ENCODE peak calls at places on chromosomes 5 and 9, in eight cellular contexts. C is upper lobe of right lung; Q is effector memory CD4-positive, alpha-beta T cell; Z is left ventricle myocardium inferior; M is adrenal gland; K is AG04450; T is ascending aorta; D is small intestine. L is an unnamed sample.
A peak's percentile ranks its signal among the peaks of the same experiment; 100 is the strongest.

GRCh38 chr5:10923310-10923709 is 162.3 kb upstream of the DAP start:
- DNase-seq in T (no peak), K (no peak), D (no peak), Q (no peak), Z (no peak), C (no peak), M (no peak), L (no peak)

GRCh38 chr5:134139377-134139851 is 24.9 kb downstream of the TCF7 start:
- DNase-seq in M (peak; percentile 47), Z (peak; percentile 19), D (no peak), K (no peak), C (peak; percentile 40), T (no peak), Q (no peak), L (no peak)

GRCh38 chr5:151036556-151036955 is 16.2 kb downstream of the GPX3 start:
- DNase-seq in K (no peak), Z (no peak), D (no peak), C (no peak), T (no peak), M (no peak), Q (no peak), L (no peak)

GRCh38 chr9:127698985-127699670 is 7.7 kb upstream of the CFAP157 start:
- DNase-seq in D (peak; percentile 92), M (peak; percentile 99), C (peak; percentile 98), T (peak; percentile 98), K (peak; percentile 92), Z (peak; percentile 97), Q (peak; percentile 74), L (peak; percentile 97)

GRCh38 chr5:135576075-135576599 is 2.7 kb downstream of the CXCL14 start:
- DNase-seq in D (no peak), M (peak; percentile 32), Q (no peak), T (no peak), C (no peak), K (no peak), Z (no peak), L (no peak)

GRCh38 chr5:41794478-41794877 is 75.7 kb downstream of the OXCT1 start:
- DNase-seq in M (no peak), T (peak; percentile 71), C (no peak), D (no peak), Q (no peak), Z (no peak), K (peak; percentile 87), L (no peak)

GRCh38 chr5:83220331-83220730 is 143.0 kb downstream of the XRCC4 start:
- DNase-seq in M (no peak), T (no peak), Q (no peak), K (no peak), D (no peak), C (no peak), Z (no peak), L (no peak)

GRCh38 chr9:20611751-20612287 is 10.5 kb downstream of the MLLT3 start:
- DNase-seq in Q (no peak), Z (no peak), T (no peak), K (no peak), M (no peak), C (no peak), D (peak; percentile 82), L (no peak)

GRCh38 chr9:110571801-110572490 is 7.6 kb downstream of the SVEP1 start:
- DNase-seq in D (no peak), C (no peak), K (no peak), Q (no peak), T (no peak), Z (no peak), M (no peak), L (no peak)

GRCh38 chr9:137703842-137704508 is 85.2 kb downstream of the EHMT1 start:
- DNase-seq in M (no peak), T (no peak), Z (no peak), D (no peak), K (no peak), Q (no peak), C (no peak), L (no peak)

GRCh38 chr9:116042321-116042720 is 111.3 kb upstream of the PAPPA start:
- DNase-seq in Z (peak; percentile 19), M (no peak), Q (no peak), K (no peak), C (no peak), T (no peak), D (no peak), L (no peak)

GRCh38 chr5:135140805-135141204 is 106.8 kb upstream of the PITX1 start:
- DNase-seq in Z (no peak), M (no peak), C (no peak), D (peak; percentile 33), K (no peak), Q (no peak), T (peak; percentile 70), L (peak; percentile 41)

GRCh38 chr5:20555034-20555433 is 567.0 kb upstream of the CDH18 start:
- DNase-seq in Q (no peak), Z (no peak), D (no peak), M (no peak), T (no peak), K (no peak), C (no peak), L (no peak)

GRCh38 chr9:69496803-69497450 is 171.9 kb downstream of the ENTREP1 start:
- DNase-seq in M (no peak), K (no peak), D (no peak), Q (no peak), C (no peak), Z (no peak), T (no peak), L (no peak)

DNA sequence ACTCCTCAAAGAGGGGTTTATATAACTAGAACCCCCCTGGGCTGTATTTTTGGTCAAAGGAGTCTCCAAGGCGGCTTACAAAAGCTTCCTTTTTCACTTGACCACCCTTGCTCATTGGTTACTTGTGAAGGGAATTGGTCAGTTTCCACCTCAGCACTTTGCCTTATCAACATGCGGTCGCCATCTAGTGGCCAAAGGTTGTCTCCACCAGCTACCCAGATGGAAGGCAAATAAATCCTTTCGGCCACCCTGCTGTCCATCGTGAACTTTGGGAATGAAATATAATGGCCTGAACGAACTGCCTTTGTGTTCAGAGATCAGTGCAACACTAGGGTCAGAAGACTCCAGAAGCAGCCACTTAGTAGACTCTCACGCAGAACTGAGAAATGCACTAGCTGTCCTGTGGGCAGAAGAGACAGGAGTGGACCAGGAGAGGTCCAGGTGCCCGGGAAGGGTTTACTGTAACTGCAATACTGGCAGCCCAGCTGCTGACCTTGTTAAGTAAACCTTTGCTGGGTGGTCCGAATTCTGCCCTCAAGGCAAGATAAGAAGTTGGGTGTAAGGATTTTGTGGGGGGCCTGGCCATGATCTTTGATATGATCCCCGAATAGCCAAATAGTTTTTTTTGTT is 91.5 kb downstream of the PDE6A start:
- DNase-seq in M (peak; percentile 88), C (peak; percentile 77), T (peak; percentile 87), Q (no peak), K (peak; percentile 46), Z (peak; percentile 63), D (peak; percentile 73), L (peak; percentile 86)
- H3K27ac ChIP-seq in M (no peak overlapping the region), C (peak overlapping the region; percentile 6), T (no peak overlapping the region), Q (no peak overlapping the region), K (no peak overlapping the region), Z (peak overlapping the region; percentile 44), D (no peak overlapping the region), L (no peak overlapping the region)

GRCh38 chr9:29214702-29215248 is 1641.5 kb upstream of the C9orf72 start:
- DNase-seq in K (no peak), Q (no peak), D (no peak), M (no peak), C (no peak), T (no peak), Z (no peak), L (peak; percentile 14)
- H3K27ac ChIP-seq in K (no peak overlapping the region), Q (no peak overlapping the region), D (no peak overlapping the region), M (no peak overlapping the region), C (no peak overlapping the region), T (no peak overlapping the region), Z (no peak overlapping the region), L (no peak overlapping the region)

DNA sequence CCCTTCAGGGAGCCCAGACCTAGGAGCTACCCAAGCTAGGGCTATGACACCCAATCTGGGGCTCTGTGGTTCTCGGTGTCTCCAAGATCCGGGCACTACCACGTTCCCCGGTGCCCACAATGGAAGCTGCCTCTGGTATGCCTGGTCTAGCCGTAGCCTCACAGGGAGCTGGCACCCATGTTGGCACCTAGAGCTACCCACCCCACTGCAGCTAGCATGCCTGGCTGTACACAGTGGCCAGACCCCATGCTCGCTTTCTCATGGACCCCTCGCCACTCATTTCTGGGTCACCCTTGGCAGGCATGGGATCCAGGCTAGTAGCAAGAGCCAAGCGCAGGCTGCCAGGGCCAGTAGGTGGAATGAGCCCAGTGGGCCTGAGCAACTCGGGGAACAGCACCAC is 109.0 kb downstream of the CYLC2 start:
- DNase-seq in K (no peak), M (no peak), Z (no peak), C (no peak), D (no peak), T (no peak), Q (no peak), L (no peak)
- H3K27ac ChIP-seq in K (no peak overlapping the region), M (no peak overlapping the region), Z (no peak overlapping the region), C (no peak overlapping the region), D (no peak overlapping the region), T (no peak overlapping the region), Q (no peak overlapping the region), L (no peak overlapping the region)

GRCh38 chr9:27338527-27338903 is 41.6 kb upstream of the EQTN start:
- DNase-seq in Z (no peak), C (no peak), D (no peak), M (no peak), K (no peak), Q (no peak), T (no peak), L (no peak)

GRCh38 chr9:27339661-27340295 is 42.8 kb upstream of the EQTN start:
- DNase-seq in D (no peak), T (peak; percentile 85), C (no peak), Q (no peak), Z (no peak), M (no peak), K (no peak), L (no peak)

GRCh38 chr9:27340876-27341540 is 44.1 kb upstream of the EQTN start:
- DNase-seq in K (no peak), T (no peak), M (no peak), Z (no peak), Q (no peak), D (no peak), C (no peak), L (no peak)

GRCh38 chr9:27344776-27345175 is 47.8 kb upstream of the EQTN start:
- DNase-seq in C (no peak), Q (no peak), T (no peak), Z (no peak), D (no peak), K (no peak), M (no peak), L (no peak)

GRCh38 chr9:27341545-27342294 is 44.8 kb upstream of the EQTN start:
- DNase-seq in M (no peak), D (no peak), Q (no peak), T (no peak), Z (no peak), K (no peak), C (no peak), L (no peak)
- H3K27ac ChIP-seq in M (no peak overlapping the region), D (peak overlapping the region; percentile 37), Q (no peak overlapping the region), T (peak overlapping the region; percentile 74), Z (no peak overlapping the region), K (no peak overlapping the region), C (peak overlapping the region; percentile 65), L (peak overlapping the region; percentile 26)

L was measured in colonic mucosa.